ENCODE peak calls at places on chromosomes 13 and 19, in seven cellular contexts. Z is K562, S is GM12878, A is H1, G is GM12892, O is SK-N-SH, R is HepG2. F is an unnamed sample.

GRCh38 chr19:19278315-19278714 is 5.2 kb upstream of the TM6SF2 start:
- DNase-seq in Z (no peak), S (no peak), A (no peak), G (no peak), O (peak), R (no peak), F (no peak)

GRCh38 chr19:56348289-56348877 is 33.7 kb upstream of the ZSCAN5A start:
- DNase-seq in Z (no peak), S (no peak), A (no peak), G (no peak), O (peak), R (no peak), F (no peak)

GRCh38 chr13:36130542-36131214 is 504 bp downstream of the DCLK1 start:
- DNase-seq in Z (no peak), S (no peak), A (no peak), G (no peak), O (peak), R (no peak), F (no peak)

GRCh38 chr13:24135674-24136300 is 24.7 kb upstream of the SPATA13 start:
- DNase-seq in Z (no peak), S (no peak), A (no peak), G (no peak), O (no peak), R (no peak), F (no peak)

GRCh38 chr19:40445945-40446784 is 2.0 kb upstream of the SERTAD3 start:
- DNase-seq in Z (peak), S (no peak), A (no peak), G (no peak), O (no peak), R (no peak), F (no peak)

GRCh38 chr13:27953671-27954405 is 15.3 kb downstream of the CDX2 start:
- DNase-seq in Z (peak), S (no peak), A (no peak), G (peak), O (peak), R (peak), F (peak)

GRCh38 chr19:10114651-10115391 is 3.3 kb downstream of the P2RY11 start:
- DNase-seq in Z (no peak), S (no peak), A (no peak), G (peak), O (peak), R (no peak), F (no peak)

GRCh38 chr19:50537306-50537685 is 23.6 kb upstream of the ASPDH start:
- DNase-seq in Z (no peak), S (no peak), A (no peak), G (no peak), O (no peak), R (no peak), F (no peak)

GRCh38 chr13:97222934-97223710 is 989 bp downstream of the MBNL2 start:
- DNase-seq in Z (no peak), S (no peak), A (no peak), G (no peak), O (no peak), R (no peak), F (no peak)

GRCh38 chr13:43054803-43055802 is 31.7 kb downstream of the DNAJC15 start:
- DNase-seq in Z (no peak), S (no peak), A (no peak), G (no peak), O (no peak), R (peak), F (no peak)

GRCh38 chr13:111508902-111509509 is 188.6 kb downstream of the TEX29 start:
- DNase-seq in Z (no peak), S (no peak), A (no peak), G (no peak), O (no peak), R (no peak), F (no peak)

GRCh38 chr13:99501952-99502310 is 659 bp downstream of the TM9SF2 start:
- DNase-seq in Z (no peak), S (no peak), A (no peak), G (no peak), O (no peak), R (no peak), F (no peak)

GRCh38 chr19:42422576-42423461 is 4.4 kb downstream of the LIPE start:
- DNase-seq in Z (no peak), S (no peak), A (no peak), G (no peak), O (peak), R (peak), F (no peak)

GRCh38 chr13:94858856-94859811 is 146.8 kb upstream of the SOX21 start:
- DNase-seq in Z (no peak), S (no peak), A (no peak), G (no peak), O (no peak), R (no peak), F (no peak)

GRCh38 chr13:61592489-61592888 is 176.8 kb upstream of the PCDH20 start:
- DNase-seq in Z (no peak), S (no peak), A (no peak), G (no peak), O (no peak), R (no peak), F (no peak)

GRCh38 chr13:101115762-101116161 is 300.5 kb downstream of the NALCN start:
- DNase-seq in Z (no peak), S (no peak), A (no peak), G (no peak), O (no peak), R (no peak), F (no peak)

GRCh38 chr19:8702350-8702749 is 3.8 kb upstream of the ACTL9 start:
- DNase-seq in Z (no peak), S (no peak), A (no peak), G (no peak), O (no peak), R (no peak), F (no peak)

GRCh38 chr19:16258440-16258903 is 60.8 kb downstream of the AP1M1 start:
- DNase-seq in Z (peak), S (no peak), A (no peak), G (no peak), O (peak), R (no peak), F (no peak)

GRCh38 chr13:37418490-37418889 is 180.1 kb downstream of the POSTN start:
- DNase-seq in Z (no peak), S (no peak), A (no peak), G (no peak), O (no peak), R (no peak), F (no peak)

GRCh38 chr13:32147976-32148375 is 116.4 kb downstream of the FRY start:
- DNase-seq in Z (no peak), S (no peak), A (no peak), G (no peak), O (no peak), R (no peak), F (no peak)

GRCh38 chr13:100128373-100128772 is 39.5 kb downstream of the PCCA start:
- DNase-seq in Z (no peak), S (no peak), A (no peak), G (no peak), O (no peak), R (peak), F (no peak)

GRCh38 chr13:21733475-21734311 is 62.8 kb downstream of the FGF9 start:
- DNase-seq in Z (no peak), S (no peak), A (peak), G (no peak), O (no peak), R (no peak), F (no peak)

GRCh38 chr13:106570354-106570822 is 2.5 kb upstream of the ARGLU1 start:
- DNase-seq in Z (peak), S (no peak), A (peak), G (no peak), O (peak), R (no peak), F (no peak)

GRCh38 chr13:98419786-98420559 is 156.9 kb downstream of the STK24 start:
- DNase-seq in Z (no peak), S (no peak), A (no peak), G (no peak), O (no peak), R (no peak), F (no peak)

DNA sequence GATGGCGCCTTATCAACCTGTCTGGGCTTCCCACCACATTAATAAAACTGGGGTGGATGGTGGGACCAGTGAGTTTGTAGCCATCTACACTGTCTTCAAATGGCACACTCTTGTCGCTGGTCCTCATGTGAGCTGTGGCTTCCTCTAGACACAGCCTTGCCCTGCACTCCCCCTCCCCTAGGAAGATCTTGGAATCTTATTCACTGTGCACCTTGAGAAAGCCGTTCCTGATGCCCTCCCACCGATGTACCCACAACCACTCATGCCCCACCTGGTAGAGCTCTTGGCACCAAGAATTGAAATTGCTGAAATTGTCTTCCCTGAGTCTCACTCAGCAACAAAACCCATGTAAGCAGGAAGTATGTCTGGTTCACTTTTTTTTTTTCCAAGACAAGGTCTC is 146.0 kb downstream of the PTPRS start:
- DNase-seq in Z (no peak), S (no peak), A (no peak), G (no peak), O (no peak), R (no peak), F (no peak)
- TF ChIP-seq TAF1 in Z (no peak), S (no peak), A (no peak), G (no peak), O (no peak), R (no peak), F (no peak)

GRCh38 chr13:74066937-74067336 is 67.3 kb downstream of the KLF12 start:
- DNase-seq in Z (no peak), S (no peak), A (no peak), G (no peak), O (no peak), R (no peak), F (no peak)

GRCh38 chr13:74063533-74064100 is 70.6 kb downstream of the KLF12 start:
- DNase-seq in Z (no peak), S (no peak), A (no peak), G (no peak), O (no peak), R (no peak), F (no peak)

GRCh38 chr13:74064805-74065204 is 69.4 kb downstream of the KLF12 start:
- DNase-seq in Z (no peak), S (no peak), A (no peak), G (no peak), O (no peak), R (no peak), F (no peak)

GRCh38 chr13:74062933-74063332 is 71.3 kb downstream of the KLF12 start:
- DNase-seq in Z (no peak), S (peak), A (no peak), G (no peak), O (no peak), R (no peak), F (peak)

DNA sequence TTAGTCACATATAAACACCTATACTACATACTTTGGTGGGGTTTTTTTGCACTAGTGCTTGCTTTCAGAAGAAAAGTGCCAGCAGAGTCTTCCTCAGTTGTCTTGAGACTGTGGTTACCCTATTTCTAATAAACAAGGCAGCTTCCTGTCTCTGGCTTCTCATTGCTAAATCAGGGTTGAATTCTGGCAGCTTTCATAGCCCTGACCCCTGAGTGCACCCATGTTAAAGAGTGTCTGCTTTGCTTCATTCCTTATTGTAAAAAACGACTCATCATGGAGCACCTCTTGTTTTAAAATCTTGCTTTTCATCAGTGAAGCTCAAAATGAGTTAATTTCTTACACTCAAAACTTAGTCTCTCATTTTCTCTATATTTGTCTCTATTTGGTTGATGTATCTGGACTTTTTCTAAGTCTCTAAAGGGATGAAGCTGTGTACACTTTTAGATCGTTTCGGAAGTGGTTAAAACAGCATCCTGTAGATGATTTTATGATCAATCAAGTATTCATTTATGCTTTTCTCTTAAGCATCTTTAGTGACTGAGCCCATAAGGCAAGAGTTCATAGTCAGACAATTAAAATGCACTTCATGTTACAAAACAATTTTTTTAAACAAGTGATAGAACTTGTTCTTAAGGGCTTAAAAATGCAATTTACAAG is 72.1 kb downstream of the KLF12 start:
- DNase-seq in Z (no peak), S (peak), A (no peak), G (no peak), O (peak), R (no peak), F (peak)
- TF ChIP-seq TAF1 in Z (no peak), S (no peak), A (no peak), G (no peak), O (no peak), R (no peak), F (no peak)

GRCh38 chr19:1590641-1591397 is 1.8 kb downstream of the MBD3 start:
- DNase-seq in Z (peak), S (no peak), A (no peak), G (no peak), O (peak), R (peak), F (no peak)
- TF ChIP-seq TAF1 in Z (peak), S (no peak), A (peak), G (no peak), O (no peak), R (peak), F (no peak)

GRCh38 chr19:4581381-4582111 is 22.1 kb upstream of the SEMA6B start:
- DNase-seq in Z (peak), S (no peak), A (no peak), G (no peak), O (peak), R (no peak), F (no peak)
- TF ChIP-seq TAF1 in Z (no peak), S (no peak), A (no peak), G (no peak), O (no peak), R (no peak), F (no peak)

GRCh38 chr13:44697058-44697457 is 120.9 kb upstream of the TSC22D1 start:
- DNase-seq in Z (no peak), S (no peak), A (no peak), G (no peak), O (no peak), R (no peak), F (no peak)
- TF ChIP-seq TAF1 in Z (no peak), S (no peak), A (no peak), G (no peak), O (no peak), R (no peak), F (no peak)

GRCh38 chr19:17687857-17688784 is at the start of gene UNC13A:
- DNase-seq in Z (peak), S (no peak), A (no peak), G (peak), O (peak), R (no peak), F (no peak)
- TF ChIP-seq TAF1 in Z (no peak), S (no peak), A (peak), G (no peak), O (no peak), R (no peak), F (no peak)

GRCh38 chr13:41995946-41996345 is 35.0 kb upstream of the VWA8 start:
- DNase-seq in Z (peak), S (no peak), A (no peak), G (no peak), O (no peak), R (peak), F (no peak)
- TF ChIP-seq TAF1 in Z (no peak), S (no peak), A (no peak), G (no peak), O (no peak), R (no peak), F (no peak)

GRCh38 chr19:29560313-29561075 is 34.7 kb downstream of the VSTM2B start:
- DNase-seq in Z (no peak), S (no peak), A (no peak), G (no peak), O (no peak), R (no peak), F (no peak)
- TF ChIP-seq TAF1 in Z (no peak), S (no peak), A (no peak), G (no peak), O (no peak), R (no peak), F (no peak)